ENCODE peak calls at places on chromosome 21, in five cellular contexts. One of them, this sample, is unnamed.

GRCh38 chr21:38455403-38455802 is 42.9 kb downstream of the ERG start:
- DNase-seq in NCI-H1417: no peak
- DNase-seq in tibial nerve: no peak
- DNase-seq in activated CD4-positive, alpha-beta T cell treated with anti-CD3 and anti-CD28 coated beads, Interleukin-2, amount 50 U/mL, for 48 hours: no peak
- DNase-seq in amniotic epithelial cell: no peak
- DNase-seq in this sample: no peak

GRCh38 chr21:27290020-27290419 is 323.1 kb upstream of the ADAMTS5 start:
- DNase-seq in NCI-H1417: no peak
- DNase-seq in tibial nerve: no peak
- DNase-seq in activated CD4-positive, alpha-beta T cell treated with anti-CD3 and anti-CD28 coated beads, Interleukin-2, amount 50 U/mL, for 48 hours: no peak
- DNase-seq in amniotic epithelial cell: no peak
- DNase-seq in this sample: no peak

GRCh38 chr21:45330851-45331261 is 43.2 kb upstream of the POFUT2 start:
- DNase-seq in NCI-H1417: no peak
- DNase-seq in tibial nerve: no peak
- DNase-seq in activated CD4-positive, alpha-beta T cell treated with anti-CD3 and anti-CD28 coated beads, Interleukin-2, amount 50 U/mL, for 48 hours: no peak
- DNase-seq in amniotic epithelial cell: no peak
- DNase-seq in this sample: no peak

GRCh38 chr21:46388896-46389295 is 64.9 kb downstream of the PCNT start:
- DNase-seq in NCI-H1417: no peak
- DNase-seq in tibial nerve: no peak
- DNase-seq in activated CD4-positive, alpha-beta T cell treated with anti-CD3 and anti-CD28 coated beads, Interleukin-2, amount 50 U/mL, for 48 hours: no peak
- DNase-seq in amniotic epithelial cell: no peak
- DNase-seq in this sample: no peak

GRCh38 chr21:36576441-36576840 is 96.5 kb upstream of the CLDN14 start:
- DNase-seq in NCI-H1417: no peak
- DNase-seq in tibial nerve: no peak
- DNase-seq in activated CD4-positive, alpha-beta T cell treated with anti-CD3 and anti-CD28 coated beads, Interleukin-2, amount 50 U/mL, for 48 hours: no peak
- DNase-seq in amniotic epithelial cell: no peak
- DNase-seq in this sample: no peak

GRCh38 chr21:33367309-33367973 is 35.8 kb upstream of the IFNGR2 start:
- DNase-seq in NCI-H1417: no peak
- DNase-seq in tibial nerve: no peak
- DNase-seq in activated CD4-positive, alpha-beta T cell treated with anti-CD3 and anti-CD28 coated beads, Interleukin-2, amount 50 U/mL, for 48 hours: no peak
- DNase-seq in amniotic epithelial cell: no peak
- DNase-seq in this sample: no peak

GRCh38 chr21:32597205-32597604 is 11.9 kb upstream of the TCP10L start:
- DNase-seq in NCI-H1417: no peak
- DNase-seq in tibial nerve: no peak
- DNase-seq in activated CD4-positive, alpha-beta T cell treated with anti-CD3 and anti-CD28 coated beads, Interleukin-2, amount 50 U/mL, for 48 hours: no peak
- DNase-seq in amniotic epithelial cell: peak
- DNase-seq in this sample: no peak

GRCh38 chr21:34544032-34544496 is 32.1 kb upstream of the KCNE1 start:
- DNase-seq in NCI-H1417: no peak
- DNase-seq in tibial nerve: no peak
- DNase-seq in activated CD4-positive, alpha-beta T cell treated with anti-CD3 and anti-CD28 coated beads, Interleukin-2, amount 50 U/mL, for 48 hours: peak
- DNase-seq in amniotic epithelial cell: peak
- DNase-seq in this sample: peak

GRCh38 chr21:37742115-37742514 is 174.1 kb downstream of the KCNJ6 start:
- DNase-seq in NCI-H1417: no peak
- DNase-seq in tibial nerve: no peak
- DNase-seq in activated CD4-positive, alpha-beta T cell treated with anti-CD3 and anti-CD28 coated beads, Interleukin-2, amount 50 U/mL, for 48 hours: no peak
- DNase-seq in amniotic epithelial cell: no peak
- DNase-seq in this sample: no peak

GRCh38 chr21:34819357-34819999 is 150.7 kb downstream of the CLIC6 start:
- DNase-seq in NCI-H1417: no peak
- DNase-seq in tibial nerve: no peak
- DNase-seq in activated CD4-positive, alpha-beta T cell treated with anti-CD3 and anti-CD28 coated beads, Interleukin-2, amount 50 U/mL, for 48 hours: no peak
- DNase-seq in amniotic epithelial cell: no peak
- DNase-seq in this sample: no peak

GRCh38 chr21:28752131-28752530 is 240.5 kb downstream of the LTN1 start:
- DNase-seq in NCI-H1417: no peak
- DNase-seq in tibial nerve: no peak
- DNase-seq in activated CD4-positive, alpha-beta T cell treated with anti-CD3 and anti-CD28 coated beads, Interleukin-2, amount 50 U/mL, for 48 hours: no peak
- DNase-seq in amniotic epithelial cell: no peak
- DNase-seq in this sample: no peak

GRCh38 chr21:19900149-19900548 is 1098.1 kb upstream of the NCAM2 start:
- DNase-seq in NCI-H1417: no peak
- DNase-seq in tibial nerve: no peak
- DNase-seq in activated CD4-positive, alpha-beta T cell treated with anti-CD3 and anti-CD28 coated beads, Interleukin-2, amount 50 U/mL, for 48 hours: no peak
- DNase-seq in amniotic epithelial cell: no peak
- DNase-seq in this sample: no peak

GRCh38 chr21:44371596-44371995 is 18.2 kb downstream of the TRPM2 start:
- DNase-seq in NCI-H1417: no peak
- DNase-seq in tibial nerve: no peak
- DNase-seq in activated CD4-positive, alpha-beta T cell treated with anti-CD3 and anti-CD28 coated beads, Interleukin-2, amount 50 U/mL, for 48 hours: no peak
- DNase-seq in amniotic epithelial cell: no peak
- DNase-seq in this sample: no peak

GRCh38 chr21:34762761-34763160 is 94.0 kb downstream of the CLIC6 start:
- DNase-seq in NCI-H1417: no peak
- DNase-seq in tibial nerve: no peak
- DNase-seq in activated CD4-positive, alpha-beta T cell treated with anti-CD3 and anti-CD28 coated beads, Interleukin-2, amount 50 U/mL, for 48 hours: no peak
- DNase-seq in amniotic epithelial cell: peak
- DNase-seq in this sample: no peak

GRCh38 chr21:29676395-29676794 is 263.4 kb downstream of the GRIK1 start:
- DNase-seq in NCI-H1417: no peak
- DNase-seq in tibial nerve: no peak
- DNase-seq in activated CD4-positive, alpha-beta T cell treated with anti-CD3 and anti-CD28 coated beads, Interleukin-2, amount 50 U/mL, for 48 hours: no peak
- DNase-seq in amniotic epithelial cell: no peak
- DNase-seq in this sample: no peak

GRCh38 chr21:21740207-21740606 is 742.0 kb downstream of the NCAM2 start:
- DNase-seq in NCI-H1417: no peak
- DNase-seq in tibial nerve: no peak
- DNase-seq in activated CD4-positive, alpha-beta T cell treated with anti-CD3 and anti-CD28 coated beads, Interleukin-2, amount 50 U/mL, for 48 hours: no peak
- DNase-seq in amniotic epithelial cell: no peak
- DNase-seq in this sample: no peak